ENCODE peak calls at places on chromosome 15, in five cellular contexts. E, W, A, K and J are unnamed samples.
A peak's percentile ranks its signal among the peaks of the same experiment; 100 is the strongest.

GRCh38 chr15:98126326-98127090 is 166.0 kb downstream of the ARRDC4 start:
- DNase-seq in W (no peak), K (peak; percentile 28), E (no peak), A (no peak), J (no peak)

GRCh38 chr15:95300958-95301357 is 1029.5 kb upstream of the NR2F2 start:
- DNase-seq in W (no peak), K (no peak), A (no peak), E (no peak), J (no peak)

GRCh38 chr15:83365370-83365938 is 81.0 kb upstream of the BNC1 start:
- DNase-seq in W (no peak), A (no peak), K (peak; percentile 87), E (no peak), J (peak; percentile 50)

GRCh38 chr15:90729266-90729665 is 12.1 kb downstream of the BLM start:
- DNase-seq in E (no peak), K (no peak), A (no peak), W (no peak), J (no peak)

GRCh38 chr15:25170113-25170731 is 215.4 kb downstream of the SNRPN start:
- DNase-seq in K (no peak), W (no peak), A (peak; percentile 38), E (no peak), J (no peak)

GRCh38 chr15:96037584-96037983 is 292.9 kb upstream of the NR2F2 start:
- DNase-seq in E (no peak), A (no peak), W (no peak), K (no peak), J (no peak)

GRCh38 chr15:31128919-31129768 is 27.6 kb upstream of the TRPM1 start:
- DNase-seq in A (peak; percentile 95), W (peak; percentile 71), E (peak; percentile 61), K (peak; percentile 29), J (peak; percentile 67)

GRCh38 chr15:79115461-79115860 is 24.9 kb upstream of the RASGRF1 start:
- DNase-seq in A (no peak), E (no peak), W (no peak), K (no peak), J (no peak)

GRCh38 chr15:82146990-82147461 is 101.2 kb upstream of the MEX3B start:
- DNase-seq in A (no peak), K (peak; percentile 80), E (no peak), W (no peak), J (no peak)

GRCh38 chr15:42890161-42890913 is 30.2 kb downstream of the TTBK2 start:
- DNase-seq in K (peak; percentile 79), W (no peak), A (no peak), E (no peak), J (no peak)

GRCh38 chr15:66078196-66078928 is 175.2 kb downstream of the MEGF11 start:
- DNase-seq in A (no peak), E (no peak), K (no peak), W (no peak), J (no peak)

GRCh38 chr15:90165659-90166489 is 35.3 kb upstream of the SEMA4B start:
- DNase-seq in W (no peak), A (peak; percentile 78), E (no peak), K (peak; percentile 100), J (no peak)

GRCh38 chr15:86690566-86690965 is 610.9 kb downstream of the AGBL1 start:
- DNase-seq in W (no peak), E (no peak), A (no peak), K (peak; percentile 17), J (peak; percentile 13)

GRCh38 chr15:82091636-82092140 is 45.9 kb upstream of the MEX3B start:
- DNase-seq in E (no peak), W (no peak), A (no peak), K (no peak), J (no peak)

GRCh38 chr15:65275104-65275727 is 11.5 kb downstream of the PARP16 start:
- DNase-seq in W (no peak), K (no peak), A (no peak), E (no peak), J (no peak)

GRCh38 chr15:35691176-35691761 is 145.3 kb upstream of the DPH6 start:
- DNase-seq in K (no peak), A (no peak), E (no peak), W (no peak), J (no peak)

GRCh38 chr15:70559223-70559823 is 204.0 kb downstream of the UACA start:
- DNase-seq in W (no peak), K (no peak), E (peak; percentile 79), A (no peak), J (no peak)

GRCh38 chr15:71278989-71279756 is 163.9 kb downstream of the THSD4 start:
- DNase-seq in W (peak; percentile 15), E (no peak), A (no peak), K (peak; percentile 97), J (no peak)

GRCh38 chr15:34725565-34725964 is 29.2 kb downstream of the GJD2 start:
- DNase-seq in A (no peak), K (no peak), E (no peak), W (no peak), J (no peak)

GRCh38 chr15:41933771-41934170 is 38.6 kb downstream of the EHD4 start:
- DNase-seq in A (no peak), E (no peak), W (no peak), K (peak; percentile 78), J (no peak)

GRCh38 chr15:89442671-89443307 is 53.6 kb downstream of the RHCG start:
- DNase-seq in E (no peak), K (no peak), A (peak; percentile 92), W (no peak), J (peak; percentile 57)

GRCh38 chr15:41981373-41982132 is 9.2 kb upstream of the EHD4 start:
- DNase-seq in K (no peak), E (no peak), W (no peak), A (peak; percentile 20), J (no peak)

GRCh38 chr15:90862487-90862886 is 5.9 kb upstream of the FURIN start:
- DNase-seq in A (no peak), E (no peak), K (no peak), W (no peak), J (no peak)

GRCh38 chr15:31364301-31365031 is 37.8 kb downstream of the KLF13 start:
- DNase-seq in K (peak; percentile 73), W (no peak), E (no peak), A (peak; percentile 63), J (no peak)

GRCh38 chr15:38878946-38879345 is 314.3 kb upstream of the RASGRP1 start:
- DNase-seq in K (no peak), E (no peak), W (no peak), A (peak; percentile 54), J (no peak)

GRCh38 chr15:36428102-36428845 is 151.2 kb upstream of the CDIN1 start:
- DNase-seq in K (peak; percentile 100), A (no peak), E (no peak), W (no peak), J (no peak)

GRCh38 chr15:36880226-36880912 is 220.0 kb downstream of the MEIS2 start:
- DNase-seq in E (no peak), A (peak; percentile 61), K (no peak), W (no peak), J (no peak)

GRCh38 chr15:31435891-31436628 is 109.4 kb downstream of the KLF13 start:
- DNase-seq in A (no peak), E (no peak), K (no peak), W (no peak), J (no peak)

GRCh38 chr15:82183121-82184031 is 79.2 kb downstream of the EFL1 start:
- DNase-seq in K (peak; percentile 32), W (no peak), A (no peak), E (no peak), J (no peak)

GRCh38 chr15:50109086-50109987 is 9.7 kb downstream of the ATP8B4 start:
- DNase-seq in E (no peak), K (peak; percentile 50), A (no peak), W (no peak), J (no peak)

GRCh38 chr15:100783296-100783695 is 96.3 kb upstream of the ALDH1A3 start:
- DNase-seq in K (no peak), A (no peak), W (peak; percentile 7), E (no peak), J (no peak)

GRCh38 chr15:96340611-96341464 is 10.3 kb downstream of the NR2F2 start:
- DNase-seq in W (no peak), K (no peak), A (peak; percentile 78), E (no peak), J (peak; percentile 24)

DNA sequence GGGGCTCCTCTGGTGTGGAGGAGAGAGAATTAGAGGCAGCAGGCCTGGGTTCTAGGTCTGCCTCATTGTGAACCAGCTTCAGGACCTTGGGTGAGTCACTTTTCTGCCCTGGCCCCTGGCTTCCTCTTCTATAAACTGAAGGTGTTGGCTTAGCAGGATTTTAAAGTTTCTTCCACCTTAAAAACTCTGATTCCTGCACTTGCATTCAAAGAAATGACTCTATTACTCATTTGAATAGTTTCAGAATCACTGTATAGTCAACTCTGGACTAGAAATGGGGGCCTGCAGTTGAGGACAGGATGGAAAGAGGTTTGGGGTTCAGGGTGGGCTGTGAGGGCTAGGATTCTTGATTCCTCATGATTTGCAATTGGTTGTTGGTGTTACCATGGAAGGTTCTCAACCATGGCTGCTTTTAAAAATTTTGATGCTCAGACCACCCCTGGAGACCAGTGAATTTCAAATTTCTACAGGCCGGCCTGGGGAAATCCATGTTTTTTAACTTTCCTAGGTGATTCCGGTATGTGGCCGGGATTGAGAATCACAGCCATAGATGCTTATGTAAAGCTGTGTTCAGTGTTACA is 19.9 kb downstream of the SMAD3 start:
- DNase-seq in W (no peak), E (no peak), K (no peak), A (no peak), J (no peak)
- H3K4me1 ChIP-seq in W (peaks cover 78% of the 10 kb centered on the region), E (peaks cover 100% of the 10 kb centered on the region), K (peaks cover 51% of the 10 kb centered on the region), A (peaks cover 60% of the 10 kb centered on the region), J (peaks cover 74% of the 10 kb centered on the region)

GRCh38 chr15:63063877-63064409 is 21.4 kb downstream of the TPM1 start:
- DNase-seq in E (no peak), A (no peak), K (no peak), W (no peak), J (no peak)
- H3K36me3 ChIP-seq in E (peaks cover 28% of the 10 kb centered on the region), A (peaks cover 3% of the 10 kb centered on the region), K (peaks cover 68% of the 10 kb centered on the region), W (peaks cover 89% of the 10 kb centered on the region), J (no peaks in the 10 kb centered on the region)

DNA sequence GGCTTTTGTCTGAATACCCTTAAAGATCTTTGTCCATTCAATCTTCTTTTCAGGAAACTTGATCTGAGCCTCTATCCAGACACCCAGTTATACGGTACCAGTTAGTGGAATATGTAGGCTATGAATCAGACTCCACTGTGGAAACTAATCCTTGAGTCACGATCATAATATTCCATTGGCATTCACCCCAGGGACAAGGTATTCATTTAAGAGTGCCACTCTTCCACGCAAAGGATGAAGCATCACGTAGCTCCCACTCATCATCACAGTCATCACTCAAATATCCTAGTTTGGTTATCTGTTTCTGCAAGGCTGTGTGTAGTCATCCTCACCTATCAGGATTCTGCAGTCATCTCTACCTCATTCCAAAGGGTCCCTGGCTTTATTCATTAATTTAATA is 85.6 kb downstream of the NEDD4 start:
- DNase-seq in E (no peak), K (peak; percentile 95), W (no peak), A (no peak), J (no peak)
- H3K4me1 ChIP-seq in E (no peaks in the 10 kb centered on the region), K (peaks cover 46% of the 10 kb centered on the region), W (no peaks in the 10 kb centered on the region), A (no peaks in the 10 kb centered on the region), J (no peaks in the 10 kb centered on the region)

DNA sequence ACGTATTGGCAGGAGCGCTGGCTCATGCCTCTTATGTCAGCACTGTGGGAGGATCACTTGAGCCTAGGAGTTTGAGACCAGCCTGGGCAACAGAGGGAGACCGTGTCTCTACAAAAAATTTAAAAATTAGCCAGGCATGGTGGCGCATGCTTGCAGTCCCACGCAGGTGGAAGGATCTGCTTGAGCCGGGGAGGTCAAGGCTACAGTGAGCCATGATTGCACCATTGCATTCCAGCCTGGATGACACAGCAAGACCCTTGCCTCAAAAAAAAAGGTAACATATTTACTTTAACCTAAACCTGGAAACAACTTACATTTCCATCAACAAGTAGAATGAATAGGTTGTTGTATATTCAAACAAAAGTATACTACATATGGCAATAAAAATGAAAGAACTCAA is 78.1 kb downstream of the HERC2 start:
- DNase-seq in K (no peak), A (no peak), E (no peak), W (no peak), J (no peak)
- H3K36me3 ChIP-seq in K (peaks cover 22% of the 10 kb centered on the region), A (no peaks in the 10 kb centered on the region), E (peaks cover 13% of the 10 kb centered on the region), W (peaks cover 91% of the 10 kb centered on the region), J (no peaks in the 10 kb centered on the region)